ENCODE peak calls at places on chromosomes 12 and 14, in four cellular contexts. N, A, T and B are unnamed samples.

GRCh38 chr12:3000548-3001275 is 41.5 kb downstream of the TEAD4 start:
- DNase-seq in N (no peak), A (no peak), T (no peak), B (no peak)

GRCh38 chr12:100027671-100028070 is 42.9 kb upstream of the ANKS1B start:
- DNase-seq in N (no peak), A (no peak), T (no peak), B (no peak)

GRCh38 chr12:123761841-123762714 is at the start of gene DNAH10:
- DNase-seq in N (no peak), A (peak), T (peak), B (peak)

GRCh38 chr12:120242971-120243699 is 22.4 kb downstream of the PXN start:
- DNase-seq in N (no peak), A (no peak), T (no peak), B (peak)

GRCh38 chr12:56629459-56630179 is 507 bp downstream of the BAZ2A start:
- DNase-seq in N (peak), A (peak), T (peak), B (peak)

GRCh38 chr12:49332891-49333371 is 4.1 kb downstream of the C1QL4 start:
- DNase-seq in N (no peak), A (no peak), T (no peak), B (peak)

GRCh38 chr12:98373019-98373554 is 142.3 kb upstream of the TMPO start:
- DNase-seq in N (peak), A (no peak), T (peak), B (peak)

GRCh38 chr12:47867496-47867941 is 37.3 kb downstream of the VDR start:
- DNase-seq in N (no peak), A (no peak), T (peak), B (peak)

GRCh38 chr12:28057856-28058615 is 85.5 kb upstream of the PTHLH start:
- DNase-seq in N (no peak), A (no peak), T (no peak), B (no peak)

GRCh38 chr12:79685068-79685467 is 5.7 kb downstream of the PAWR start:
- DNase-seq in N (no peak), A (no peak), T (peak), B (peak)

GRCh38 chr12:105329926-105330282 is 587 bp upstream of the C12orf75 start:
- DNase-seq in N (no peak), A (no peak), T (no peak), B (no peak)

GRCh38 chr12:127654383-127654985 is 612.5 kb upstream of the TMEM132C start:
- DNase-seq in N (no peak), A (no peak), T (no peak), B (no peak)

GRCh38 chr12:53122961-53123468 is 19.7 kb downstream of the SOAT2 start:
- DNase-seq in N (no peak), A (no peak), T (no peak), B (no peak)

GRCh38 chr14:65373011-65373670 is 39.4 kb upstream of the FUT8 start:
- DNase-seq in N (no peak), A (no peak), T (no peak), B (no peak)

GRCh38 chr14:32513571-32514009 is 184.5 kb downstream of the AKAP6 start:
- DNase-seq in N (no peak), A (no peak), T (peak), B (peak)

GRCh38 chr12:49894754-49895153 is 8.9 kb downstream of the FAIM2 start:
- DNase-seq in N (no peak), A (no peak), T (no peak), B (no peak)

GRCh38 chr14:104678346-104678745 is 11.1 kb upstream of the INF2 start:
- DNase-seq in N (no peak), A (no peak), T (no peak), B (no peak)

GRCh38 chr14:89339579-89339978 is 77.5 kb downstream of the FOXN3 start:
- DNase-seq in N (no peak), A (no peak), T (no peak), B (no peak)

GRCh38 chr12:5273709-5274108 is 158.2 kb upstream of the NTF3 start:
- DNase-seq in N (no peak), A (no peak), T (no peak), B (no peak)

GRCh38 chr14:91399868-91400640 is 17.6 kb downstream of the CCDC88C start:
- DNase-seq in N (no peak), A (peak), T (no peak), B (no peak)

GRCh38 chr12:88393017-88393767 is 187.1 kb downstream of the KITLG start:
- DNase-seq in N (no peak), A (no peak), T (peak), B (peak)

GRCh38 chr14:23643533-23644194 is 7.5 kb downstream of the DHRS2 start:
- DNase-seq in N (no peak), A (no peak), T (no peak), B (no peak)